ENCODE peak calls at places on chromosomes 12 and 14, in six cellular contexts. N is OCI-LY7; M is CD4-positive, CD25-positive, alpha-beta regulatory T cell; X is A549; R is thoracic aorta; O is dorsolateral prefrontal cortex. V is an unnamed sample.

GRCh38 chr12:130920711-130921381 is 32.9 kb upstream of the ADGRD1 start:
- DNase-seq in N (no peak), M (no peak), X (no peak), R (peak), O (no peak), V (no peak)

GRCh38 chr12:71019282-71019831 is 98.8 kb upstream of the PTPRR start:
- DNase-seq in N (no peak), M (no peak), X (no peak), R (no peak), O (no peak), V (no peak)

GRCh38 chr12:115763982-115764621 is 513.4 kb downstream of the MED13L start:
- DNase-seq in N (no peak), M (no peak), X (no peak), R (no peak), O (no peak), V (no peak)

GRCh38 chr12:78880078-78880477 is 15.5 kb downstream of the SYT1 start:
- DNase-seq in N (no peak), M (no peak), X (no peak), R (no peak), O (no peak), V (no peak)

GRCh38 chr12:130617219-130617618 is 98.9 kb downstream of the RIMBP2 start:
- DNase-seq in N (no peak), M (no peak), X (no peak), R (no peak), O (no peak), V (no peak)

GRCh38 chr12:84996759-84997158 is 39.3 kb downstream of the TSPAN19 start:
- DNase-seq in N (no peak), M (no peak), X (no peak), R (no peak), O (no peak), V (no peak)

GRCh38 chr14:55128386-55129085 is 516 bp upstream of the LGALS3 start:
- DNase-seq in N (no peak), M (no peak), X (no peak), R (no peak), O (no peak), V (no peak)

GRCh38 chr12:111085100-111085499 is 164.7 kb upstream of the MYL2 start:
- DNase-seq in N (no peak), M (no peak), X (no peak), R (no peak), O (no peak), V (no peak)

GRCh38 chr12:124295431-124296058 is 652 bp downstream of the RFLNA start:
- DNase-seq in N (no peak), M (no peak), X (no peak), R (no peak), O (no peak), V (no peak)

GRCh38 chr12:132131229-132131628 is 12.9 kb downstream of the DDX51 start:
- DNase-seq in N (no peak), M (no peak), X (no peak), R (no peak), O (no peak), V (no peak)

GRCh38 chr12:31387466-31387865 is 61.5 kb upstream of the SINHCAF start:
- DNase-seq in N (no peak), M (no peak), X (no peak), R (no peak), O (no peak), V (no peak)

GRCh38 chr14:33733721-33734120 is 217.2 kb downstream of the EGLN3 start:
- DNase-seq in N (no peak), M (no peak), X (no peak), R (no peak), O (no peak), V (no peak)

GRCh38 chr12:93025145-93026103 is 96.3 kb upstream of the EEA1 start:
- DNase-seq in N (peak), M (no peak), X (peak), R (no peak), O (no peak), V (peak)

GRCh38 chr12:71589478-71589881 is 74.2 kb downstream of the ZFC3H1 start:
- DNase-seq in N (no peak), M (no peak), X (no peak), R (no peak), O (no peak), V (no peak)

GRCh38 chr12:124767075-124767821 is 96.4 kb downstream of the SCARB1 start:
- DNase-seq in N (peak), M (peak), X (peak), R (no peak), O (peak), V (no peak)

GRCh38 chr12:57754411-57755193 is at the start of gene MARCHF9:
- DNase-seq in N (peak), M (peak), X (no peak), R (no peak), O (no peak), V (peak)

GRCh38 chr14:91310620-91311283 is 66.2 kb upstream of the GPR68 start:
- DNase-seq in N (no peak), M (peak), X (no peak), R (no peak), O (no peak), V (no peak)

GRCh38 chr12:130650131-130650530 is 66.0 kb downstream of the RIMBP2 start:
- DNase-seq in N (no peak), M (no peak), X (no peak), R (no peak), O (no peak), V (no peak)

GRCh38 chr12:110546339-110546738 is 36.8 kb downstream of the PPTC7 start:
- DNase-seq in N (no peak), M (no peak), X (no peak), R (no peak), O (no peak), V (no peak)

GRCh38 chr12:95326450-95326849 is 108.8 kb downstream of the VEZT start:
- DNase-seq in N (no peak), M (no peak), X (peak), R (no peak), O (no peak), V (no peak)

GRCh38 chr12:68304626-68305025 is 27.5 kb downstream of the MDM1 start:
- DNase-seq in N (no peak), M (no peak), X (no peak), R (no peak), O (no peak), V (no peak)

GRCh38 chr14:89418452-89418851 is 1.4 kb upstream of the FOXN3 start:
- DNase-seq in N (no peak), M (no peak), X (no peak), R (no peak), O (no peak), V (no peak)

GRCh38 chr14:29028973-29029582 is 262.5 kb downstream of the FOXG1 start:
- DNase-seq in N (no peak), M (no peak), X (no peak), R (no peak), O (no peak), V (no peak)

GRCh38 chr14:79629891-79630560 is 581.3 kb downstream of the DIO2 start:
- DNase-seq in N (no peak), M (no peak), X (no peak), R (no peak), O (no peak), V (no peak)

GRCh38 chr12:111363578-111363977 is 5.3 kb downstream of the PHETA1 start:
- DNase-seq in N (no peak), M (no peak), X (no peak), R (no peak), O (no peak), V (no peak)

GRCh38 chr12:92278378-92278828 is 132.8 kb upstream of the BTG1 start:
- DNase-seq in N (no peak), M (no peak), X (no peak), R (no peak), O (no peak), V (no peak)

GRCh38 chr14:65709576-65709975 is 297.0 kb downstream of the FUT8 start:
- DNase-seq in N (no peak), M (no peak), X (no peak), R (no peak), O (no peak), V (no peak)

GRCh38 chr14:68807148-68807600 is 14.3 kb upstream of the ZFP36L1 start:
- DNase-seq in N (peak), M (no peak), X (no peak), R (no peak), O (no peak), V (no peak)

GRCh38 chr14:55976619-55977018 is 141.6 kb upstream of the PELI2 start:
- DNase-seq in N (no peak), M (no peak), X (no peak), R (no peak), O (no peak), V (no peak)

GRCh38 chr12:26803552-26803951 is 29.4 kb downstream of the ITPR2 start:
- DNase-seq in N (no peak), M (no peak), X (no peak), R (no peak), O (no peak), V (no peak)

GRCh38 chr14:50679674-50680073 is 11.6 kb upstream of the SAV1 start:
- DNase-seq in N (no peak), M (no peak), X (no peak), R (no peak), O (no peak), V (no peak)

DNA sequence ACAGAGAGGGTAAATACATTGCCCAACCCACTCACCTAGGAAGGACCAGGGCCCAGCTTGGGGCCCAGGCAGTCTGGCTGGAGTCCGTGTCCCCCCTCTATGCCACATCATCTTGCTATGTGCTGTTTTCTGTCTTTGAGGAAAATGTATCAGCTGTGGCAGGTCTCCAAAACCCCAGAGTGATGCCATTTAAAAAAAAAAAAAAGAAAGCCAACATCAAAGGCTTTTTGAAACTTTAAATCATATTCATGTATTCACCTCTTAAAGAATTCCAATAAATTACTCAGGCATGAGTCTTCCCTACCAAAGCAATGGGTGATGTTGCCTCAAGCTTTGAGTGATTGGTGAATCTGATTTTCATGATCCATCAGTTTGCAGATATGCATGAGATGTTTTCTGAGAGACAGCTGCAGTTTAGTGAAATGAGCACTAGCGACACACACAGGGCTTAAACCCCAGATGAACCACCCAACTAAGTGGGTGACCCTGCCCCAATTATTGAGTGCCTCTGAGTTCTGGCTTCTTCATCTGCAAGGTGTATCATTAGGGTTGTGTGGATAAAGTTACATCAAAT is 6.1 kb downstream of the KRT81 start:
- DNase-seq in N (no peak), M (no peak), X (peak), R (no peak), O (no peak), V (no peak)
- H3K4me3 ChIP-seq in N (no peak), M (no peak), X (peak), R (no peak), O (no peak), V (no peak)

DNA sequence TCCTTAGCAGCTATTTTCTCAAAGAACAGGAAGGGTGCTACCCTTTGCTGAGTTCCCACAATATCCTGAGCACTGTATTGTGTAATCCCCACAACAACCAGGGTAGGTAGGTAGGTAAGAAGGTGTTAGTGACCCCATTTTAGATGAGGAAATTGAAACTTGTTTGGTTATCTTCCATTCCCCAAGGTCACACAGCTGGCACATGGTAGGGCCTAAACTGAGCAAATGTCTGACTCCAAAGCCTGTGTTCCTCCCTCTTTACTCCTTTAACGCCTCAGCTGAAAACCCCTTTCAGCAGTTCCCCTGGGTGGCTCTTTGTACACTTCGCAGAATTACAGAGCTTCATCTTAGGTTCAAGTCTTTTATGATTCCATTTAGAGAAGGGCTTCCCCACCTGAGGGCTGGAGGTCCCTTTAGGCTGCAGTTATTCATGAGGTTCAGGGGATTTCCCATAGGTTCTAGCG is 26.5 kb upstream of the RIC8B start:
- DNase-seq in N (no peak), M (no peak), X (no peak), R (no peak), O (no peak), V (no peak)
- H3K4me3 ChIP-seq in N (no peak), M (peak), X (no peak), R (no peak), O (no peak), V (no peak)

DNA sequence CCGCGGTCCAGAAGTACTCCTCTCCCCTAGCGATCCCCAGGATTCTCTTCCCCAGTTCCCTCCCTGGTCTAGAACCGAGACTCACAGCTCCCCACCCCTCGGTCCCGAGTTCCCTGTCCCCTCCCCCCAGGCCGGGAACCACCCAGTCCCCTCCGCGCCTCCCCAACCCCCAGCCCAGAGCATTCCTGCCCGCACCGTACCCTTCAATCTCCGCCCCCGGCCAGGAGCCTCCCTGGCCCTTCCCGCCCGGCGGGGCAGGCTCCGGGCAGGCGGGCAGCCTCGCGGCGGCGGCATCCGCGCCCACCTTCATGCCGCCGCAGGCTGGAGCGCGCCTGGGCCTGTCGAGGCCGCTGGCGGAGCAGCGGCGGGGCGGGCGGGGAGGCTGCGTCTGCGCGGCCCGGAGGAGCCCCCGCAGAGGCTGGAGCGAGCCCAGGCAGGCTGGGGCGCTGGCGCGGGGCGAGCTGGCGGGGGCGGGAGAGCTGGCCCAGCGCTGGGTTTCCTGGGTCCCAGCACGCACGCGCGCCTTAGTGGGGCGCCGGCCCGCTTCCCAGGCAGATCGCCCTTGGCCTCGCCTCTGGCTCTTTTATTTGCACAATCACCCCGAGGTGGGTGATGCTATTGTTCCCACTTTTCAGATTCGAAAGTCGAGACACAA is 22.2 kb upstream of the GPR132 start:
- DNase-seq in N (no peak), M (no peak), X (peak), R (no peak), O (no peak), V (no peak)
- H3K4me3 ChIP-seq in N (peak), M (no peak), X (peak), R (peak), O (peak), V (peak)

GRCh38 chr12:6425588-6426531 is 18.9 kb upstream of the CD27 start:
- DNase-seq in N (peak), M (no peak), X (no peak), R (no peak), O (peak), V (no peak)
- H3K4me3 ChIP-seq in N (peak), M (no peak), X (no peak), R (no peak), O (no peak), V (peak)

GRCh38 chr14:26596722-26597030 is 1.2 kb downstream of the NOVA1 start:
- DNase-seq in N (no peak), M (no peak), X (no peak), R (no peak), O (peak), V (no peak)
- H3K4me3 ChIP-seq in N (no peak), M (no peak), X (peak), R (peak), O (peak), V (no peak)

DNA sequence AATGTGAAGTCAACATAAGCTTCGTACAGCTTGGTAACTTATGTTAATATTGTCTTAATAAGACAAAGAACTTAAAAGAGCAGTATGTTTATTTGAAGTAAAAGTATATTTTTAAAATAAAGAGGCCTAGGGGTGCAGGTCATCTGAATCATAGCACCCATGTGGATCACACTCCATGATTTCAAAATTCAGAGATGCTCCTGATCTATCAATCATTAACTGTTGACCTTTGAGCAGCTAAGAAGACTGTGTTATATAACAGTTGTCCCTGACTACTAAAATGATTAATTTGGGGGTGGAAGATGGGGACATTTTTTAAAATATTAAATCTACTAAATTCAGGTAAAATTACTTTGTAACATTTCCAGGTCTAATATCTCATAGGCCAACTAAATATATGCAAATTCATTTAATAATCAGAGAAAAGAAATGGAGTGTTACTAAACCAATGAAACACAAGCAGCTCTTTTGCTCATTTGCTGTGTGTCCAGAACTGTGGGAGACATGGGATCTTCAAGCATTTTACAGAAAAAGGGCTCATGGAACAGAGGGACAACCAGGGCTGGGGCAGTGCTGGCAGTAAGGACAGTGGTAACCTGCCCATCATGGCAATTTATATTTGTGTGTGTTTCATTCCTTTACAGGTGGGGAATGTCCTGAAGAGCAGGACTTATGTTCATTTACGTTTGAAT is 120.7 kb upstream of the PCED1B start:
- DNase-seq in N (no peak), M (no peak), X (peak), R (no peak), O (no peak), V (no peak)
- H3K4me3 ChIP-seq in N (no peak), M (no peak), X (peak), R (no peak), O (no peak), V (no peak)

V was measured in GM12864.